ENCODE peak calls at places on chromosomes 7 and 10, in four cellular contexts. H, U, Z and W are unnamed samples. For H3K27me3, the result is how much of the 10 kb centered on the place peaks cover.

GRCh38 chr10:97333351-97333600 is 1.3 kb downstream of the FRAT2 start:
- DNase-seq in H (no peak), U (peak), Z (peak), W (no peak)

GRCh38 chr10:27618906-27619305 is 114.8 kb downstream of the RAB18 start:
- DNase-seq in H (no peak), U (no peak), Z (peak), W (no peak)

GRCh38 chr10:89206402-89207180 is 526 bp downstream of the CH25H start:
- DNase-seq in H (no peak), U (peak), Z (no peak), W (no peak)

GRCh38 chr10:107894521-107894920 is 730.0 kb upstream of the SORCS1 start:
- DNase-seq in H (no peak), U (no peak), Z (no peak), W (no peak)

GRCh38 chr10:102735065-102735562 is 8.6 kb upstream of the WBP1L start:
- DNase-seq in H (peak), U (no peak), Z (no peak), W (no peak)

GRCh38 chr10:47277352-47278151 is 22.4 kb upstream of the GDF10 start:
- DNase-seq in H (no peak), U (no peak), Z (no peak), W (no peak)

GRCh38 chr10:96699613-96700012 is 20.7 kb downstream of the PIK3AP1 start:
- DNase-seq in H (no peak), U (no peak), Z (no peak), W (no peak)

GRCh38 chr7:41107330-41107937 is 595.5 kb downstream of the INHBA start:
- DNase-seq in H (no peak), U (no peak), Z (peak), W (peak)

GRCh38 chr7:156802214-156802613 is 90.8 kb downstream of the LMBR1 start:
- DNase-seq in H (no peak), U (no peak), Z (no peak), W (no peak)

GRCh38 chr10:76315240-76315639 is 883.8 kb downstream of the LRMDA start:
- DNase-seq in H (no peak), U (no peak), Z (no peak), W (no peak)

GRCh38 chr10:120732067-120732466 is 119.1 kb upstream of the WDR11 start:
- DNase-seq in H (no peak), U (no peak), Z (peak), W (peak)

GRCh38 chr7:110943686-110944350 is 147.1 kb upstream of the LRRN3 start:
- DNase-seq in H (no peak), U (no peak), Z (peak), W (no peak)

GRCh38 chr10:52135101-52135500 is 179.0 kb upstream of the DKK1 start:
- DNase-seq in H (no peak), U (no peak), Z (no peak), W (no peak)

GRCh38 chr10:13340626-13341370 is 7.3 kb downstream of the SEPHS1 start:
- DNase-seq in H (no peak), U (no peak), Z (no peak), W (no peak)

GRCh38 chr10:8055420-8056349 is 1.2 kb downstream of the GATA3 start:
- DNase-seq in H (no peak), U (no peak), Z (no peak), W (no peak)

GRCh38 chr7:116863168-116863670 is 832 bp downstream of the CAPZA2 start:
- DNase-seq in H (peak), U (peak), Z (no peak), W (no peak)

GRCh38 chr10:70685461-70685911 is 13.2 kb downstream of the ADAMTS14 start:
- DNase-seq in H (no peak), U (no peak), Z (no peak), W (no peak)

GRCh38 chr10:70683601-70684329 is 11.5 kb downstream of the ADAMTS14 start:
- DNase-seq in H (no peak), U (no peak), Z (no peak), W (no peak)

GRCh38 chr10:70684374-70684773 is 12.1 kb downstream of the ADAMTS14 start:
- DNase-seq in H (no peak), U (no peak), Z (no peak), W (no peak)

GRCh38 chr10:70682920-70683600 is 10.8 kb downstream of the ADAMTS14 start:
- DNase-seq in H (no peak), U (no peak), Z (no peak), W (no peak)

GRCh38 chr10:70684841-70685457 is 12.6 kb downstream of the ADAMTS14 start:
- DNase-seq in H (no peak), U (no peak), Z (no peak), W (no peak)
- TF ChIP-seq CTCF in H (no peak), U (no peak), Z (no peak), W (no peak)

GRCh38 chr7:73308665-73309214 is at the start of gene NSUN5:
- DNase-seq in H (peak), U (peak), Z (peak), W (no peak)
- H3K4me3 ChIP-seq in H (peak), U (peak), Z (peak), W (peak)

GRCh38 chr7:1411414-1411813 is 47.9 kb downstream of the MICALL2 start:
- DNase-seq in H (no peak), U (no peak), Z (no peak), W (no peak)

GRCh38 chr7:1413936-1414639 is 45.2 kb downstream of the MICALL2 start:
- DNase-seq in H (no peak), U (no peak), Z (no peak), W (no peak)

GRCh38 chr7:1415389-1415990 is 43.8 kb downstream of the MICALL2 start:
- DNase-seq in H (no peak), U (no peak), Z (no peak), W (no peak)

GRCh38 chr7:1410992-1411391 is 48.3 kb downstream of the MICALL2 start:
- DNase-seq in H (no peak), U (no peak), Z (no peak), W (no peak)

DNA sequence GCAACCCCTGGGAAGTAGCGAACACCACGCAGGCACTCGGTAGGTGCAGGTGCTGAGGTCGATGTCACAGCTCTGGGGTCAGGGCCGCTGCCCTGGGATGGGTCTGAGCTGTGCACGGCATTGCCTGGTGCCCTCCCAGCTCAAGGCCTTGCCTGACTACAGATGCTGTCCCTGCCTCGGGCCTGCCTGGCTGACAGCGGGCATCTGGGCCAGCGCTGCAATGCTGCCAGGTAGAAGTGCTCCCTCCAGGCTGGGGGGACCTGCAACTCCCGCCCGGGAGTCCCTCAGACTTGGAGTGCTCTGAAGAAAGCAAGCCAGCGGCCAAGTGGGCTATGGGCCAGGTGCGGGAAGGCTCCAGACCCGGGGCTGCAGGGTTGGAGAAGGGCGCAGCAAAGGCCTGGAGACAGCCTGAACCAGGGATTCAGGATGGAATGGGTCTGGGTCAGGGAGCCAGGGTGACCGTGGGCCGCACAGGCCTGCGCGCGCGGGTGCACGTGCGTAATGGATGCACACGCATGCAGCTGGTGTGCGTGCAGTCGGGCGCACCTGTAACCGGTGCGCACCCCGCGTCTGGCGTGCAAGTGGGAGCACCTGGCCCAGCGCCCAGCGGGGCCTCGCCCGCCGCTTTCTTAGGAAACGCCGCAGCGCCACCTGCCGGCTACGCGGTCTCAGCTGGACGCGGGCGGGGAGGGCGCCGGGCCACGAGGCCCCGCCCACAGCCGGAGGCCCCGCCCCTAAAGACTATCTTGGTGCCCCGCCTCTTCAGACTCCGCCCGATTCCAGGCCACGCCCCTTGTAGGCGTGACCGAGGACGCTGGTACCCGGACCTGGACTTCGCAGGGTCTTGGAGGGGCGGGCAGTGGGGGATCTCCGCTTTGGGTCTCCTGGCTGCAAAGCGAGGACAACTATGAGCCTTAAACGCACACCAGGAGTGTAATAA is 46.7 kb downstream of the MICALL2 start:
- DNase-seq in H (peak), U (peak), Z (peak), W (no peak)
- H3K27me3 ChIP-seq in H (half or more), U (under half), Z (under half), W (under half)

DNA sequence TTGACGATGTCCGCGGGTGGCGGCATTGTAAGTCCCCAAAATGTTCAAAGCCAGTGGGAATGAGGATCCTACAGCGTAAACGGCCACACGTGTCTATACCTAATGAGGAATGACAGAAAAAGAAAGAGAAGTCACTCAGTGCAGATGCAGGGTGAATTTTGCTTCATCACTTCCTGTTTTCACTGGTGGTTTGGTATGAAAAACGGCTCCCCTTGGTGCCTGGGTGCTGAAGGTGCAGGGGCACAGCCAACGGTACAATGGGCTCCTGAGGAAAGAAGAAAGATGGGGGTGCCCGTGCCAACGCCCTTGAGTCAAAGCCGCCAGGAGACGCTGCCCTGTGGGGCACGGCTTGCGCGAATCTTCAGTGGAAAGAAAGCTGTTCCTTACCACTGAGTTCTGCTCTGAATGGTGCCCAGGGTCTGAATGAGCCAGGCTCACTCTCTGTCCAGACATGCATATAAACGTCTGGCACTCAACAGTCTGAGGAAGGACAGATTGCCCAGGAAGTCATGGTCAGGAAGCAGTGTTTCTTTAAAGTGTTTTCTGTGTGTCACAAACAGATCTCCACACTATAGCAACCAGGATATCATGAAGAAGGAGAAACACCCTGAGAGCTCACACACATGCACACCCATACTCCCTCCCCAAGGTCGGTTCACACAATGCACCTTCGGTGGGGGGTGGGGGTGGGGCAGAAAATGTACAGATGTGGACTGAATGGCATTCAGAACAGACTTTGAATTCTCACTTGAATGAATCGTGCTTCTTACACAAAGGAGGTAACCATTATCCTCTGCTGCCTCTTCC is 105.8 kb downstream of the ELMO1 start:
- DNase-seq in H (no peak), U (peak), Z (no peak), W (no peak)
- TF ChIP-seq CTCF in H (no peak), U (no peak), Z (no peak), W (no peak)

GRCh38 chr7:100626055-100626454 is 13.7 kb downstream of the MOSPD3 start:
- DNase-seq in H (no peak), U (no peak), Z (no peak), W (no peak)
- H3K4me3 ChIP-seq in H (peak), U (no peak), Z (peak), W (peak)

GRCh38 chr7:27118580-27118979 is 12.0 kb downstream of the HOXA4 start:
- DNase-seq in H (no peak), U (peak), Z (no peak), W (no peak)

GRCh38 chr7:27116521-27116946 is 14.0 kb downstream of the HOXA4 start:
- DNase-seq in H (no peak), U (peak), Z (peak), W (no peak)

GRCh38 chr7:27119412-27119911 is 11.1 kb downstream of the HOXA4 start:
- DNase-seq in H (no peak), U (peak), Z (peak), W (no peak)

GRCh38 chr7:27116962-27117686 is 13.4 kb downstream of the HOXA4 start:
- DNase-seq in H (no peak), U (peak), Z (peak), W (no peak)

DNA sequence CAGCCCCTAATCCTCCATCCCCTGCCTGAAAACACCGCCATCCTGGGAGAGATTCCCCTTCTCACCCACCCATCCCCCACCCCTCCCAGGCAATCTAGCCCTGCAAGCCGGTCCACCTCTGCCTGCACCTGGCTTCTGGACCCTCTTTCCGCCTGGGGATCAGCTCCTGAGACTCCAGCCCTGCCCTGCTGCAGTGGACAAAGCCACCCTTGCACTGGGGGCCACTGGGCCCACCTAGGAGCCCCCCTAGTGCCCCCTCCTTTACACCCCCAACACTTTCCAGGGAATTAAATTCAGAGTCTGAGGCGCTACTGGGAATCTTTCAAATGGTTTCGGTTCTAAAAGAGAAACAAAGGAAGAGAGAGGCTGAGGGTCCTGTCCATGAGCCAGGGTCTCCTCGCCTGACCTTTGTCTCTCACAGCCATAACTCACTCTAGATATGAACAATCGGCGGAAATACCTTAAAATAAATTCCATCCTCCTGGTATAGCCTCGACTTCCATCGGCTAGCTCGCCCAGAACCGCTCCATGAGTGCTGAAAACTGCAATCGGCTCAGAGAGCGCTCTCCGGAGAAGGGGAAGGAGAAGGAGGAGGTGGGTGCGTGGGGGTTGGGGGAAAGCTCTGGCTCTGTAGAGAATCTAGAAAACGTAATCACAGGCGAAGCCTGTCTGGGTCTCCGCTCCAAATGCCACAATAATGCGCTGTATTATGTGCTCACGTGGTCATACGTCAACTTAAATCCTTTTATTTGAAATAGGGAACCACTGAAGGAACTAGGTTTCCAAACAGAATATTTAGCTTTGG is 12.7 kb downstream of the HOXA4 start:
- DNase-seq in H (no peak), U (peak), Z (peak), W (no peak)
- H3K27me3 ChIP-seq in H (under half), U (under half), Z (half or more), W (under half)

GRCh38 chr7:73519867-73520672 is 2.0 kb downstream of the BAZ1B start:
- DNase-seq in H (no peak), U (peak), Z (no peak), W (no peak)

GRCh38 chr7:73518470-73518869 is 3.6 kb downstream of the BAZ1B start:
- DNase-seq in H (no peak), U (no peak), Z (no peak), W (no peak)

GRCh38 chr7:73521636-73522080 is 435 bp downstream of the BAZ1B start:
- DNase-seq in H (no peak), U (peak), Z (peak), W (no peak)

GRCh38 chr7:73520673-73521635 is 1.1 kb downstream of the BAZ1B start:
- DNase-seq in H (no peak), U (peak), Z (no peak), W (no peak)

DNA sequence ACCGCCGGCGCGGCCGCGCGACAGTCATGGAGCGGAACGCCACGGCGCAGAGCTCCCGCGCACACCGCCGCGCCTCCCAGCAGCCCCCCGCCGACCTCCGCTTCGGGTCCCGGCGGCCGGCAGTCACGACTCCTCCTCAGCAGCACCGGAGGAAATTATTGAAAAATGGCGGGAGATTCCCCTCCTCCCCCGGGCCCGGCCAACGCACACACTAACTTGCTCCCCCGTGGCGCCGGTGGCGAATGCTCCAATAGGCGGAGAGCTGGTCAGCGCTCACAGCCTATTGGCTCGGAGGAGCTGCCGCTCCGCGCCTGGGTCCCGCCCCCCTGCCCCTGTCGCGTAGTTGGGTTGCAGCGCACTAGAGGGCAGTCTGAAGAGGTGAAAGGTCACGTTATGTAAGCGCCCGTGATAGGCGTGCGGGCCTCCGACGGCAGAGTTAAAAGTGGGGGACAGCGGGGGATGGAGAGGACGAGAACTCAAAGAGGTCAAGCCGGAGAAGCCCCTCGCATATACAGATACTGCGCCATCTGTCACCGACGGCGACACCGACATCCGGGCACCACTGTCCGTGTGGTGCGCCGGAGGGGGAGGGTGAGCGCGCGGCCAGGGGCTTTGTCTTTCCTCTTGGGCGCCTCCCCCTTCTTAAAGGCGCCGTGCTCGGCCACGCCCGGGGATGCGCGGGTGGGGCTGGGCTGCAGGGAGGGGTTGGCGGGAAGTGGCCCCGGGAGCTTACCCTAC is at the start of gene BAZ1B:
- DNase-seq in H (peak), U (peak), Z (peak), W (peak)
- TF ChIP-seq CTCF in H (no peak), U (no peak), Z (no peak), W (no peak)

GRCh38 chr10:126561499-126562208 is 108.8 kb downstream of the C10orf90 start:
- DNase-seq in H (no peak), U (no peak), Z (peak), W (no peak)
- H3K4me3 ChIP-seq in H (no peak), U (no peak), Z (peak), W (no peak)

DNA sequence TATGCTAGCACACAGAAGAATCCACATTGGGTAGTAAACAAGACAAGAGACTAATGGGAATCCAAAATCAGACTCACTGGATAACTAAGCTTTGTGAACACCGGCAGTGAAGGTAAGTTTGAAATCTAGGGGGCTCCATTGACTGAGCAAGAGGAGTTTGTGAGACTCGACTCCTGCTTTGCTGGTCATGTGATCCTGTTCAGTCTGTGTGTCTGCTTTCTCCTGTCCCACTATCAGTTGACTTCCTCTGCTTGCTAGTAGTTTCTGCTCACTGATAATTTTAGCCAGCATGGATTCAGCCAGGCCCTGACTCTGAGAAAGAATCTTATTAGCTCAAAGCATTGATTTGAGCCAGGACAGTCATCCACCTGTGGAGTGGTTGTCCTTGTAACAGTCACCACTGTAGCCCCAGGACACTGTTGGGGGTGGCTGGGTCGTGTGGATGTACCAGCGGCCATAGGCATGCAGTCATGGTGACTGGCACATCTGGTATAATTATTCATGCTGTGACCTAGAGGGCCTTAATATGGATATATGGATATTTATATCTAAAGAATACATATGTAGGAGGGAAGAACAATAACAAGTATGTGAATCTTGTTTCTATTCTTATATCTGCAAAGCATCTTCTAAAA is 44.4 kb downstream of the DNAH11 start:
- DNase-seq in H (no peak), U (no peak), Z (no peak), W (no peak)
- H3K27me3 ChIP-seq in H (under half), U (under half), Z (under half), W (under half)